ENCODE peak calls at places on chromosomes 13 and 19, in nine cellular contexts. One of them, this sample, is unnamed.

GRCh38 chr19:41927810-41928192 is 448 bp downstream of the ERFL start:
- DNase-seq in ovary: no peak
- DNase-seq in DND-41: peak; percentile 70
- DNase-seq in IMR-90: no peak
- DNase-seq in brain microvascular endothelial cell: no peak
- DNase-seq in HFF-Myc: no peak
- DNase-seq in heart right ventricle: no peak
- DNase-seq in retinal pigment epithelial cell: no peak
- DNase-seq in fibroblast of pulmonary artery: no peak
- DNase-seq in this sample: no peak

GRCh38 chr13:70964124-70964523 is 855.9 kb upstream of the KLHL1 start:
- DNase-seq in ovary: no peak
- DNase-seq in DND-41: no peak
- DNase-seq in IMR-90: no peak
- DNase-seq in brain microvascular endothelial cell: no peak
- DNase-seq in HFF-Myc: no peak
- DNase-seq in heart right ventricle: no peak
- DNase-seq in retinal pigment epithelial cell: no peak
- DNase-seq in fibroblast of pulmonary artery: peak; percentile 13
- DNase-seq in this sample: no peak

GRCh38 chr13:34207334-34207733 is 389.4 kb downstream of the RFC3 start:
- DNase-seq in ovary: no peak
- DNase-seq in DND-41: no peak
- DNase-seq in IMR-90: peak; percentile 70
- DNase-seq in brain microvascular endothelial cell: peak; percentile 95
- DNase-seq in HFF-Myc: peak; percentile 56
- DNase-seq in heart right ventricle: peak; percentile 30
- DNase-seq in retinal pigment epithelial cell: peak; percentile 82
- DNase-seq in fibroblast of pulmonary artery: peak; percentile 91
- DNase-seq in this sample: peak; percentile 50

GRCh38 chr19:36604656-36605100 is 435 bp upstream of the ZNF382 start:
- DNase-seq in ovary: no peak
- DNase-seq in DND-41: peak; percentile 89
- DNase-seq in IMR-90: peak; percentile 40
- DNase-seq in brain microvascular endothelial cell: peak; percentile 54
- DNase-seq in HFF-Myc: no peak
- DNase-seq in heart right ventricle: peak; percentile 66
- DNase-seq in retinal pigment epithelial cell: peak; percentile 25
- DNase-seq in fibroblast of pulmonary artery: peak; percentile 25
- DNase-seq in this sample: no peak

GRCh38 chr19:55131421-55131820 is 14.0 kb upstream of the PPP1R12C start:
- DNase-seq in ovary: no peak
- DNase-seq in DND-41: no peak
- DNase-seq in IMR-90: peak; percentile 57
- DNase-seq in brain microvascular endothelial cell: no peak
- DNase-seq in HFF-Myc: no peak
- DNase-seq in heart right ventricle: no peak
- DNase-seq in retinal pigment epithelial cell: no peak
- DNase-seq in fibroblast of pulmonary artery: no peak
- DNase-seq in this sample: no peak

GRCh38 chr19:47495478-47496372 is 11.7 kb upstream of the KPTN start:
- DNase-seq in ovary: no peak
- DNase-seq in DND-41: no peak
- DNase-seq in IMR-90: no peak
- DNase-seq in brain microvascular endothelial cell: no peak
- DNase-seq in HFF-Myc: no peak
- DNase-seq in heart right ventricle: no peak
- DNase-seq in retinal pigment epithelial cell: no peak
- DNase-seq in fibroblast of pulmonary artery: no peak
- DNase-seq in this sample: no peak

GRCh38 chr19:13621413-13621812 is 115.1 kb upstream of the CACNA1A start:
- DNase-seq in ovary: no peak
- DNase-seq in DND-41: peak; percentile 11
- DNase-seq in IMR-90: peak; percentile 96
- DNase-seq in brain microvascular endothelial cell: peak; percentile 96
- DNase-seq in HFF-Myc: peak; percentile 77
- DNase-seq in heart right ventricle: no peak
- DNase-seq in retinal pigment epithelial cell: peak; percentile 69
- DNase-seq in fibroblast of pulmonary artery: peak; percentile 10
- DNase-seq in this sample: peak; percentile 75

GRCh38 chr19:5125797-5126497 is 157.0 kb downstream of the KDM4B start:
- DNase-seq in ovary: no peak
- DNase-seq in DND-41: no peak
- DNase-seq in IMR-90: peak; percentile 4
- DNase-seq in brain microvascular endothelial cell: no peak
- DNase-seq in HFF-Myc: no peak
- DNase-seq in heart right ventricle: no peak
- DNase-seq in retinal pigment epithelial cell: no peak
- DNase-seq in fibroblast of pulmonary artery: peak; percentile 36
- DNase-seq in this sample: no peak

GRCh38 chr13:40026174-40026585 is 370.7 kb downstream of the COG6 start:
- DNase-seq in ovary: no peak
- DNase-seq in DND-41: no peak
- DNase-seq in IMR-90: peak; percentile 11
- DNase-seq in brain microvascular endothelial cell: peak; percentile 26
- DNase-seq in HFF-Myc: no peak
- DNase-seq in heart right ventricle: no peak
- DNase-seq in retinal pigment epithelial cell: no peak
- DNase-seq in fibroblast of pulmonary artery: no peak
- DNase-seq in this sample: no peak

GRCh38 chr19:9981406-9982260 is 28.7 kb downstream of the COL5A3 start:
- DNase-seq in ovary: no peak
- DNase-seq in DND-41: no peak
- DNase-seq in IMR-90: no peak
- DNase-seq in brain microvascular endothelial cell: no peak
- DNase-seq in HFF-Myc: no peak
- DNase-seq in heart right ventricle: no peak
- DNase-seq in retinal pigment epithelial cell: no peak
- DNase-seq in fibroblast of pulmonary artery: peak; percentile 11
- DNase-seq in this sample: no peak

GRCh38 chr13:61777902-61778301 is 362.3 kb upstream of the PCDH20 start:
- DNase-seq in ovary: no peak
- DNase-seq in DND-41: no peak
- DNase-seq in IMR-90: no peak
- DNase-seq in brain microvascular endothelial cell: no peak
- DNase-seq in HFF-Myc: no peak
- DNase-seq in heart right ventricle: no peak
- DNase-seq in retinal pigment epithelial cell: no peak
- DNase-seq in fibroblast of pulmonary artery: peak; percentile 62
- DNase-seq in this sample: peak; percentile 4

GRCh38 chr19:58170860-58171259 is 12.0 kb upstream of the ZNF274 start:
- DNase-seq in ovary: no peak
- DNase-seq in DND-41: no peak
- DNase-seq in IMR-90: peak; percentile 42
- DNase-seq in brain microvascular endothelial cell: peak; percentile 62
- DNase-seq in HFF-Myc: no peak
- DNase-seq in heart right ventricle: no peak
- DNase-seq in retinal pigment epithelial cell: no peak
- DNase-seq in fibroblast of pulmonary artery: peak; percentile 17
- DNase-seq in this sample: no peak

GRCh38 chr19:34350161-34350561 is 14.8 kb upstream of the GPI start:
- DNase-seq in ovary: no peak
- DNase-seq in DND-41: peak; percentile 90
- DNase-seq in IMR-90: peak; percentile 43
- DNase-seq in brain microvascular endothelial cell: no peak
- DNase-seq in HFF-Myc: no peak
- DNase-seq in heart right ventricle: no peak
- DNase-seq in retinal pigment epithelial cell: no peak
- DNase-seq in fibroblast of pulmonary artery: no peak
- DNase-seq in this sample: no peak

GRCh38 chr19:1383311-1384084 is at the start of gene NDUFS7:
- DNase-seq in ovary: peak; percentile 89
- DNase-seq in DND-41: peak; percentile 89
- DNase-seq in IMR-90: peak; percentile 92
- DNase-seq in brain microvascular endothelial cell: peak; percentile 76
- DNase-seq in HFF-Myc: peak; percentile 73
- DNase-seq in heart right ventricle: peak; percentile 90
- DNase-seq in retinal pigment epithelial cell: peak; percentile 65
- DNase-seq in fibroblast of pulmonary artery: peak; percentile 95
- DNase-seq in this sample: peak; percentile 83
- TF ChIP-seq CTCF in ovary: no peak
- TF ChIP-seq CTCF in DND-41: peak; percentile 44
- TF ChIP-seq CTCF in IMR-90: peak; percentile 18
- TF ChIP-seq CTCF in brain microvascular endothelial cell: peak; percentile 29
- TF ChIP-seq CTCF in HFF-Myc: no peak
- TF ChIP-seq CTCF in heart right ventricle: no peak
- TF ChIP-seq CTCF in retinal pigment epithelial cell: no peak
- TF ChIP-seq CTCF in fibroblast of pulmonary artery: peak; percentile 7
- TF ChIP-seq CTCF in this sample: no peak

GRCh38 chr13:77701305-77701704 is 3.8 kb downstream of the SLAIN1 start:
- DNase-seq in ovary: no peak
- DNase-seq in DND-41: no peak
- DNase-seq in IMR-90: no peak
- DNase-seq in brain microvascular endothelial cell: no peak
- DNase-seq in HFF-Myc: no peak
- DNase-seq in heart right ventricle: no peak
- DNase-seq in retinal pigment epithelial cell: no peak
- DNase-seq in fibroblast of pulmonary artery: no peak
- DNase-seq in this sample: no peak
- H3K4me3 ChIP-seq in ovary: no peak overlapping the region
- H3K4me3 ChIP-seq in DND-41: no peak overlapping the region
- H3K4me3 ChIP-seq in IMR-90: no peak overlapping the region
- H3K4me3 ChIP-seq in brain microvascular endothelial cell: no peak overlapping the region
- H3K4me3 ChIP-seq in HFF-Myc: no peak overlapping the region
- H3K4me3 ChIP-seq in heart right ventricle: no peak overlapping the region
- H3K4me3 ChIP-seq in retinal pigment epithelial cell: no peak overlapping the region
- H3K4me3 ChIP-seq in fibroblast of pulmonary artery: no peak overlapping the region
- H3K4me3 ChIP-seq in this sample: no peak overlapping the region

GRCh38 chr13:32849369-32849768 is 166.9 kb upstream of the KL start:
- DNase-seq in ovary: no peak
- DNase-seq in DND-41: no peak
- DNase-seq in IMR-90: no peak
- DNase-seq in brain microvascular endothelial cell: no peak
- DNase-seq in HFF-Myc: no peak
- DNase-seq in heart right ventricle: no peak
- DNase-seq in retinal pigment epithelial cell: no peak
- DNase-seq in fibroblast of pulmonary artery: no peak
- DNase-seq in this sample: no peak

GRCh38 chr13:32840840-32841713 is 175.1 kb upstream of the KL start:
- DNase-seq in ovary: no peak
- DNase-seq in DND-41: no peak
- DNase-seq in IMR-90: no peak
- DNase-seq in brain microvascular endothelial cell: no peak
- DNase-seq in HFF-Myc: no peak
- DNase-seq in heart right ventricle: peak; percentile 47
- DNase-seq in retinal pigment epithelial cell: no peak
- DNase-seq in fibroblast of pulmonary artery: no peak
- DNase-seq in this sample: no peak

GRCh38 chr13:32846556-32846955 is 169.7 kb upstream of the KL start:
- DNase-seq in ovary: no peak
- DNase-seq in DND-41: no peak
- DNase-seq in IMR-90: no peak
- DNase-seq in brain microvascular endothelial cell: no peak
- DNase-seq in HFF-Myc: no peak
- DNase-seq in heart right ventricle: no peak
- DNase-seq in retinal pigment epithelial cell: no peak
- DNase-seq in fibroblast of pulmonary artery: no peak
- DNase-seq in this sample: no peak

GRCh38 chr13:32850311-32851052 is 165.7 kb upstream of the KL start:
- DNase-seq in ovary: no peak
- DNase-seq in DND-41: no peak
- DNase-seq in IMR-90: no peak
- DNase-seq in brain microvascular endothelial cell: no peak
- DNase-seq in HFF-Myc: peak; percentile 33
- DNase-seq in heart right ventricle: no peak
- DNase-seq in retinal pigment epithelial cell: no peak
- DNase-seq in fibroblast of pulmonary artery: no peak
- DNase-seq in this sample: no peak

GRCh38 chr13:32846020-32846451 is 170.2 kb upstream of the KL start:
- DNase-seq in ovary: no peak
- DNase-seq in DND-41: no peak
- DNase-seq in IMR-90: no peak
- DNase-seq in brain microvascular endothelial cell: no peak
- DNase-seq in HFF-Myc: no peak
- DNase-seq in heart right ventricle: no peak
- DNase-seq in retinal pigment epithelial cell: no peak
- DNase-seq in fibroblast of pulmonary artery: no peak
- DNase-seq in this sample: no peak
- TF ChIP-seq CTCF in ovary: no peak
- TF ChIP-seq CTCF in DND-41: no peak
- TF ChIP-seq CTCF in IMR-90: no peak
- TF ChIP-seq CTCF in brain microvascular endothelial cell: no peak
- TF ChIP-seq CTCF in HFF-Myc: no peak
- TF ChIP-seq CTCF in heart right ventricle: no peak
- TF ChIP-seq CTCF in retinal pigment epithelial cell: no peak
- TF ChIP-seq CTCF in fibroblast of pulmonary artery: no peak
- TF ChIP-seq CTCF in this sample: no peak

GRCh38 chr13:77309254-77309653 is 17.6 kb downstream of the MYCBP2 start:
- DNase-seq in ovary: no peak
- DNase-seq in DND-41: no peak
- DNase-seq in IMR-90: no peak
- DNase-seq in brain microvascular endothelial cell: no peak
- DNase-seq in HFF-Myc: no peak
- DNase-seq in heart right ventricle: no peak
- DNase-seq in retinal pigment epithelial cell: no peak
- DNase-seq in fibroblast of pulmonary artery: no peak
- DNase-seq in this sample: no peak

GRCh38 chr13:77310161-77310560 is 16.7 kb downstream of the MYCBP2 start:
- DNase-seq in ovary: no peak
- DNase-seq in DND-41: no peak
- DNase-seq in IMR-90: no peak
- DNase-seq in brain microvascular endothelial cell: no peak
- DNase-seq in HFF-Myc: no peak
- DNase-seq in heart right ventricle: no peak
- DNase-seq in retinal pigment epithelial cell: no peak
- DNase-seq in fibroblast of pulmonary artery: no peak
- DNase-seq in this sample: no peak

GRCh38 chr13:77312311-77312710 is 14.6 kb downstream of the MYCBP2 start:
- DNase-seq in ovary: no peak
- DNase-seq in DND-41: no peak
- DNase-seq in IMR-90: no peak
- DNase-seq in brain microvascular endothelial cell: no peak
- DNase-seq in HFF-Myc: no peak
- DNase-seq in heart right ventricle: no peak
- DNase-seq in retinal pigment epithelial cell: no peak
- DNase-seq in fibroblast of pulmonary artery: no peak
- DNase-seq in this sample: no peak

GRCh38 chr13:77313923-77314322 is 13.0 kb downstream of the MYCBP2 start:
- DNase-seq in ovary: no peak
- DNase-seq in DND-41: no peak
- DNase-seq in IMR-90: no peak
- DNase-seq in brain microvascular endothelial cell: no peak
- DNase-seq in HFF-Myc: no peak
- DNase-seq in heart right ventricle: no peak
- DNase-seq in retinal pigment epithelial cell: no peak
- DNase-seq in fibroblast of pulmonary artery: no peak
- DNase-seq in this sample: no peak

DNA sequence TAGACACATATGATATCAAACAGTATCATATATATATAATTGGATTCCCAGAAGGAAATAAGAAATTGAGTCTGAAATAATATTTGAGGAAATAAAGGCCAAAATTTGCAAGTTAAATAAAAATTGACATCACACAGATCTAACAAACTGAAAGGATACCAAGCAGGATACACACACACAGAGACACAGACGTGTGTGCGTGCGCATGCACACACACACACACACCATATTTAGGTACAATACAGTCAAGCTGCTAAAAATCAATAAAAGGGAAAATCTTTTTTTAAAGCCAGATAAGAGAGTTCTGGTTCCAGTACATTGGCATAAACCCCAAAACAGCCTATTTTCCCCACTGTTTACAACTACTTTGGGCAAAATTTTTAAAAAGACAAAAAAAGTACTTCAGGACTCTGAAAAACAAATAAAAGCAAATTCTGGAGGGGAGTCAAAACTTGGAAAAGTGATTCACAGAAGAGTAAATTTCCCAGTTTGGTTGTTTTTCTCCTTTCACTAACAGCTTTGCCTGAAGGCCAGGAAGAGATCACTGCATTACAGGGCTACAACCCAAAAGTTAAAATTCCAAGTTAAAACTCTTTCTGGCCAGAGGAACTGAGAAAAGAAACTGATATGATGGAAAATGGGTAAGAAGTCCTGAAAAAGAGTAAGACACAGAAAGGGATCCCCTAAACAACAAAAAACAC is 16.2 kb downstream of the MYCBP2 start:
- DNase-seq in ovary: no peak
- DNase-seq in DND-41: no peak
- DNase-seq in IMR-90: no peak
- DNase-seq in brain microvascular endothelial cell: no peak
- DNase-seq in HFF-Myc: no peak
- DNase-seq in heart right ventricle: no peak
- DNase-seq in retinal pigment epithelial cell: no peak
- DNase-seq in fibroblast of pulmonary artery: no peak
- DNase-seq in this sample: no peak
- H3K4me3 ChIP-seq in ovary: no peak overlapping the region
- H3K4me3 ChIP-seq in DND-41: no peak overlapping the region
- H3K4me3 ChIP-seq in IMR-90: no peak overlapping the region
- H3K4me3 ChIP-seq in brain microvascular endothelial cell: no peak overlapping the region
- H3K4me3 ChIP-seq in HFF-Myc: no peak overlapping the region
- H3K4me3 ChIP-seq in heart right ventricle: no peak overlapping the region
- H3K4me3 ChIP-seq in retinal pigment epithelial cell: no peak overlapping the region
- H3K4me3 ChIP-seq in fibroblast of pulmonary artery: no peak overlapping the region
- H3K4me3 ChIP-seq in this sample: no peak overlapping the region